ENCODE peak calls at places on chromosomes 5 and 9, in five cellular contexts. X is AML-193, P is mucosa of gallbladder, B is fibroblast of pulmonary artery, T is GM13976. L is an unnamed sample.

GRCh38 chr5:132098151-132098594 is 24.6 kb downstream of the CSF2 start:
- DNase-seq in X (no peak), P (no peak), B (no peak), T (no peak), L (peak)

GRCh38 chr5:14593326-14594036 is 11.9 kb downstream of the OTULINL start:
- DNase-seq in X (no peak), P (no peak), B (no peak), T (no peak), L (peak)

GRCh38 chr5:9838906-9839305 is 208.8 kb upstream of the TAS2R1 start:
- DNase-seq in X (no peak), P (no peak), B (no peak), T (no peak), L (no peak)

GRCh38 chr9:127065592-127065991 is 56.8 kb downstream of the ANGPTL2 start:
- DNase-seq in X (no peak), P (no peak), B (peak), T (no peak), L (peak)

GRCh38 chr5:138032028-138032571 is 779 bp downstream of the FAM13B start:
- DNase-seq in X (peak), P (peak), B (peak), T (peak), L (no peak)

GRCh38 chr9:131552030-131552429 is 6.7 kb downstream of the PRRT1B start:
- DNase-seq in X (no peak), P (no peak), B (no peak), T (no peak), L (no peak)

GRCh38 chr5:144202725-144203124 is 32.1 kb downstream of the KCTD16 start:
- DNase-seq in X (no peak), P (no peak), B (no peak), T (no peak), L (no peak)

GRCh38 chr5:112228672-112229071 is 190.4 kb downstream of the EPB41L4A start:
- DNase-seq in X (no peak), P (peak), B (peak), T (no peak), L (peak)

GRCh38 chr5:149387081-149387611 is 8.1 kb upstream of the IL17B start:
- DNase-seq in X (no peak), P (no peak), B (peak), T (no peak), L (no peak)

GRCh38 chr9:89496645-89497044 is 1.3 kb downstream of the SEMA4D start:
- DNase-seq in X (peak), P (no peak), B (no peak), T (peak), L (no peak)